ENCODE peak calls at places on chromosome 10, in nine cellular contexts. One of them, this sample, is unnamed.
A peak's percentile ranks its signal among the peaks of the same experiment; 100 is the strongest.

GRCh38 chr10:1629326-1630036 is 107.8 kb downstream of the ADARB2 start:
- DNase-seq in activated effector memory CD4-positive, alpha-beta T cell treated with anti-CD3 and anti-CD28 coated beads, Interleukin-2, amount 50 U/mL, for 16 hours: no peak
- DNase-seq in heart left ventricle: no peak
- DNase-seq in HEK293T: no peak
- DNase-seq in OCI-LY7: no peak
- DNase-seq in psoas muscle: no peak
- DNase-seq in GM03348: no peak
- DNase-seq in astrocyte of the spinal cord: no peak
- DNase-seq in activated CD8-positive, alpha-beta memory T cell treated with anti-CD3 and anti-CD28 coated beads, Interleukin-2, amount 10 ng/mL, durations not matched to agents 7 days and 5 days: no peak
- DNase-seq in this sample: no peak

GRCh38 chr10:52197098-52197497 is 117.0 kb upstream of the DKK1 start:
- DNase-seq in activated effector memory CD4-positive, alpha-beta T cell treated with anti-CD3 and anti-CD28 coated beads, Interleukin-2, amount 50 U/mL, for 16 hours: no peak
- DNase-seq in heart left ventricle: no peak
- DNase-seq in HEK293T: no peak
- DNase-seq in OCI-LY7: no peak
- DNase-seq in psoas muscle: no peak
- DNase-seq in GM03348: no peak
- DNase-seq in astrocyte of the spinal cord: no peak
- DNase-seq in activated CD8-positive, alpha-beta memory T cell treated with anti-CD3 and anti-CD28 coated beads, Interleukin-2, amount 10 ng/mL, durations not matched to agents 7 days and 5 days: no peak
- DNase-seq in this sample: no peak

GRCh38 chr10:90407116-90407515 is 450.7 kb downstream of the HTR7 start:
- DNase-seq in activated effector memory CD4-positive, alpha-beta T cell treated with anti-CD3 and anti-CD28 coated beads, Interleukin-2, amount 50 U/mL, for 16 hours: no peak
- DNase-seq in heart left ventricle: no peak
- DNase-seq in HEK293T: no peak
- DNase-seq in OCI-LY7: no peak
- DNase-seq in psoas muscle: no peak
- DNase-seq in GM03348: no peak
- DNase-seq in astrocyte of the spinal cord: peak; percentile 41
- DNase-seq in activated CD8-positive, alpha-beta memory T cell treated with anti-CD3 and anti-CD28 coated beads, Interleukin-2, amount 10 ng/mL, durations not matched to agents 7 days and 5 days: no peak
- DNase-seq in this sample: peak; percentile 51

GRCh38 chr10:71597821-71598498 is 121.6 kb downstream of the C10orf105 start:
- DNase-seq in activated effector memory CD4-positive, alpha-beta T cell treated with anti-CD3 and anti-CD28 coated beads, Interleukin-2, amount 50 U/mL, for 16 hours: no peak
- DNase-seq in heart left ventricle: peak; percentile 45
- DNase-seq in HEK293T: no peak
- DNase-seq in OCI-LY7: peak; percentile 68
- DNase-seq in psoas muscle: peak; percentile 74
- DNase-seq in GM03348: peak; percentile 57
- DNase-seq in astrocyte of the spinal cord: no peak
- DNase-seq in activated CD8-positive, alpha-beta memory T cell treated with anti-CD3 and anti-CD28 coated beads, Interleukin-2, amount 10 ng/mL, durations not matched to agents 7 days and 5 days: no peak
- DNase-seq in this sample: no peak

GRCh38 chr10:69939033-69939432 is 113.6 kb upstream of the MACROH2A2 start:
- DNase-seq in activated effector memory CD4-positive, alpha-beta T cell treated with anti-CD3 and anti-CD28 coated beads, Interleukin-2, amount 50 U/mL, for 16 hours: no peak
- DNase-seq in heart left ventricle: no peak
- DNase-seq in HEK293T: no peak
- DNase-seq in OCI-LY7: no peak
- DNase-seq in psoas muscle: no peak
- DNase-seq in GM03348: no peak
- DNase-seq in astrocyte of the spinal cord: no peak
- DNase-seq in activated CD8-positive, alpha-beta memory T cell treated with anti-CD3 and anti-CD28 coated beads, Interleukin-2, amount 10 ng/mL, durations not matched to agents 7 days and 5 days: no peak
- DNase-seq in this sample: no peak

GRCh38 chr10:5546891-5547683 is 22.3 kb downstream of the CALML3 start:
- DNase-seq in activated effector memory CD4-positive, alpha-beta T cell treated with anti-CD3 and anti-CD28 coated beads, Interleukin-2, amount 50 U/mL, for 16 hours: peak; percentile 31
- DNase-seq in heart left ventricle: no peak
- DNase-seq in HEK293T: no peak
- DNase-seq in OCI-LY7: no peak
- DNase-seq in psoas muscle: peak; percentile 6
- DNase-seq in GM03348: no peak
- DNase-seq in astrocyte of the spinal cord: peak; percentile 57
- DNase-seq in activated CD8-positive, alpha-beta memory T cell treated with anti-CD3 and anti-CD28 coated beads, Interleukin-2, amount 10 ng/mL, durations not matched to agents 7 days and 5 days: no peak
- DNase-seq in this sample: peak; percentile 55

GRCh38 chr10:122986340-122986739 is 6.1 kb downstream of the PSTK start:
- DNase-seq in activated effector memory CD4-positive, alpha-beta T cell treated with anti-CD3 and anti-CD28 coated beads, Interleukin-2, amount 50 U/mL, for 16 hours: no peak
- DNase-seq in heart left ventricle: no peak
- DNase-seq in HEK293T: no peak
- DNase-seq in OCI-LY7: no peak
- DNase-seq in psoas muscle: no peak
- DNase-seq in GM03348: no peak
- DNase-seq in astrocyte of the spinal cord: no peak
- DNase-seq in activated CD8-positive, alpha-beta memory T cell treated with anti-CD3 and anti-CD28 coated beads, Interleukin-2, amount 10 ng/mL, durations not matched to agents 7 days and 5 days: no peak
- DNase-seq in this sample: no peak

GRCh38 chr10:4704034-4704545 is 121.9 kb upstream of the AKR1E2 start:
- DNase-seq in activated effector memory CD4-positive, alpha-beta T cell treated with anti-CD3 and anti-CD28 coated beads, Interleukin-2, amount 50 U/mL, for 16 hours: no peak
- DNase-seq in heart left ventricle: peak; percentile 38
- DNase-seq in HEK293T: no peak
- DNase-seq in OCI-LY7: no peak
- DNase-seq in psoas muscle: no peak
- DNase-seq in GM03348: peak; percentile 82
- DNase-seq in astrocyte of the spinal cord: peak; percentile 99
- DNase-seq in activated CD8-positive, alpha-beta memory T cell treated with anti-CD3 and anti-CD28 coated beads, Interleukin-2, amount 10 ng/mL, durations not matched to agents 7 days and 5 days: no peak
- DNase-seq in this sample: peak; percentile 90

GRCh38 chr10:89301721-89302445 is at the start of gene IFIT2:
- DNase-seq in activated effector memory CD4-positive, alpha-beta T cell treated with anti-CD3 and anti-CD28 coated beads, Interleukin-2, amount 50 U/mL, for 16 hours: peak; percentile 66
- DNase-seq in heart left ventricle: peak; percentile 44
- DNase-seq in HEK293T: peak; percentile 31
- DNase-seq in OCI-LY7: peak; percentile 66
- DNase-seq in psoas muscle: no peak
- DNase-seq in GM03348: peak; percentile 50
- DNase-seq in astrocyte of the spinal cord: peak; percentile 85
- DNase-seq in activated CD8-positive, alpha-beta memory T cell treated with anti-CD3 and anti-CD28 coated beads, Interleukin-2, amount 10 ng/mL, durations not matched to agents 7 days and 5 days: peak; percentile 48
- DNase-seq in this sample: peak; percentile 93

GRCh38 chr10:100826983-100827818 is 81.8 kb downstream of the PAX2 start:
- DNase-seq in activated effector memory CD4-positive, alpha-beta T cell treated with anti-CD3 and anti-CD28 coated beads, Interleukin-2, amount 50 U/mL, for 16 hours: peak; percentile 68
- DNase-seq in heart left ventricle: no peak
- DNase-seq in HEK293T: no peak
- DNase-seq in OCI-LY7: no peak
- DNase-seq in psoas muscle: no peak
- DNase-seq in GM03348: no peak
- DNase-seq in astrocyte of the spinal cord: no peak
- DNase-seq in activated CD8-positive, alpha-beta memory T cell treated with anti-CD3 and anti-CD28 coated beads, Interleukin-2, amount 10 ng/mL, durations not matched to agents 7 days and 5 days: peak; percentile 46
- DNase-seq in this sample: no peak

GRCh38 chr10:124589491-124590006 is 127.9 kb downstream of the LHPP start:
- DNase-seq in activated effector memory CD4-positive, alpha-beta T cell treated with anti-CD3 and anti-CD28 coated beads, Interleukin-2, amount 50 U/mL, for 16 hours: no peak
- DNase-seq in heart left ventricle: no peak
- DNase-seq in HEK293T: no peak
- DNase-seq in OCI-LY7: no peak
- DNase-seq in psoas muscle: peak; percentile 10
- DNase-seq in GM03348: no peak
- DNase-seq in astrocyte of the spinal cord: peak; percentile 38
- DNase-seq in activated CD8-positive, alpha-beta memory T cell treated with anti-CD3 and anti-CD28 coated beads, Interleukin-2, amount 10 ng/mL, durations not matched to agents 7 days and 5 days: no peak
- DNase-seq in this sample: no peak